ENCODE peak calls at places on chromosomes 4 and X, in eight cellular contexts. One of them, this sample, is unnamed.

GRCh38 chr4:156377036-156377700 is 423.5 kb upstream of the CTSO start:
- DNase-seq in BJ: no peak
- DNase-seq in foreskin fibroblast: peak
- DNase-seq in ureter: no peak
- DNase-seq in EL: peak
- DNase-seq in NCI-H2081: no peak
- DNase-seq in GM13976: no peak
- DNase-seq in kidney tubule cell: peak
- DNase-seq in this sample: peak

GRCh38 chrX:140764401-140764919 is 54.9 kb downstream of the LINC00632 start:
- DNase-seq in NCI-H2081: no peak
- DNase-seq in EL: peak
- DNase-seq in kidney tubule cell: peak
- DNase-seq in BJ: no peak
- DNase-seq in foreskin fibroblast: peak
- DNase-seq in ureter: no peak
- DNase-seq in GM13976: no peak
- DNase-seq in this sample: peak

GRCh38 chrX:118807151-118808017 is 16.2 kb upstream of the ZCCHC12 start:
- DNase-seq in GM13976: peak
- DNase-seq in foreskin fibroblast: peak
- DNase-seq in BJ: no peak
- DNase-seq in ureter: no peak
- DNase-seq in NCI-H2081: peak
- DNase-seq in EL: peak
- DNase-seq in kidney tubule cell: peak
- DNase-seq in this sample: peak

GRCh38 chrX:21940356-21940829 is at the start of gene SMS:
- DNase-seq in NCI-H2081: peak
- DNase-seq in BJ: no peak
- DNase-seq in EL: peak
- DNase-seq in ureter: peak
- DNase-seq in kidney tubule cell: peak
- DNase-seq in foreskin fibroblast: peak
- DNase-seq in GM13976: peak
- DNase-seq in this sample: peak

GRCh38 chr4:169416997-169417396 is 146.2 kb upstream of the SH3RF1 start:
- DNase-seq in kidney tubule cell: no peak
- DNase-seq in EL: no peak
- DNase-seq in GM13976: no peak
- DNase-seq in foreskin fibroblast: no peak
- DNase-seq in NCI-H2081: peak
- DNase-seq in BJ: no peak
- DNase-seq in ureter: no peak
- DNase-seq in this sample: no peak

GRCh38 chrX:73468376-73468775 is 21.5 kb downstream of the CDX4 start:
- DNase-seq in GM13976: no peak
- DNase-seq in kidney tubule cell: no peak
- DNase-seq in BJ: no peak
- DNase-seq in foreskin fibroblast: no peak
- DNase-seq in NCI-H2081: no peak
- DNase-seq in ureter: no peak
- DNase-seq in EL: no peak
- DNase-seq in this sample: no peak

GRCh38 chr4:176668324-176668723 is 124.4 kb downstream of the VEGFC start:
- DNase-seq in NCI-H2081: no peak
- DNase-seq in EL: no peak
- DNase-seq in foreskin fibroblast: no peak
- DNase-seq in BJ: no peak
- DNase-seq in ureter: no peak
- DNase-seq in kidney tubule cell: no peak
- DNase-seq in GM13976: no peak
- DNase-seq in this sample: no peak

GRCh38 chr4:7217453-7218310 is 25.3 kb downstream of the SORCS2 start:
- DNase-seq in foreskin fibroblast: no peak
- DNase-seq in GM13976: no peak
- DNase-seq in EL: no peak
- DNase-seq in BJ: no peak
- DNase-seq in kidney tubule cell: no peak
- DNase-seq in NCI-H2081: no peak
- DNase-seq in ureter: no peak
- DNase-seq in this sample: peak

GRCh38 chr4:27217261-27217769 is 356.7 kb downstream of the STIM2 start:
- DNase-seq in ureter: no peak
- DNase-seq in kidney tubule cell: peak
- DNase-seq in BJ: peak
- DNase-seq in GM13976: no peak
- DNase-seq in foreskin fibroblast: peak
- DNase-seq in NCI-H2081: no peak
- DNase-seq in EL: peak
- DNase-seq in this sample: no peak

GRCh38 chr4:27094224-27094623 is 233.6 kb downstream of the STIM2 start:
- DNase-seq in BJ: no peak
- DNase-seq in EL: no peak
- DNase-seq in NCI-H2081: no peak
- DNase-seq in GM13976: no peak
- DNase-seq in foreskin fibroblast: no peak
- DNase-seq in ureter: no peak
- DNase-seq in kidney tubule cell: no peak
- DNase-seq in this sample: no peak

GRCh38 chr4:87732033-87732770 is 67.2 kb upstream of the IBSP start:
- DNase-seq in ureter: no peak
- DNase-seq in GM13976: no peak
- DNase-seq in EL: peak
- DNase-seq in foreskin fibroblast: no peak
- DNase-seq in kidney tubule cell: no peak
- DNase-seq in NCI-H2081: no peak
- DNase-seq in BJ: no peak
- DNase-seq in this sample: peak

GRCh38 chr4:174674305-174674840 is 152.1 kb upstream of the HPGD start:
- DNase-seq in BJ: no peak
- DNase-seq in ureter: no peak
- DNase-seq in GM13976: no peak
- DNase-seq in EL: no peak
- DNase-seq in NCI-H2081: no peak
- DNase-seq in kidney tubule cell: peak
- DNase-seq in foreskin fibroblast: no peak
- DNase-seq in this sample: no peak

GRCh38 chr4:90238141-90238540 is 110.9 kb downstream of the CCSER1 start:
- DNase-seq in ureter: no peak
- DNase-seq in NCI-H2081: no peak
- DNase-seq in kidney tubule cell: no peak
- DNase-seq in foreskin fibroblast: no peak
- DNase-seq in GM13976: no peak
- DNase-seq in EL: no peak
- DNase-seq in BJ: no peak
- DNase-seq in this sample: no peak

GRCh38 chrX:104137496-104137895 is 19.3 kb downstream of the SLC25A53 start:
- DNase-seq in EL: peak
- DNase-seq in ureter: no peak
- DNase-seq in GM13976: no peak
- DNase-seq in NCI-H2081: no peak
- DNase-seq in foreskin fibroblast: no peak
- DNase-seq in kidney tubule cell: no peak
- DNase-seq in BJ: no peak
- DNase-seq in this sample: no peak

GRCh38 chr4:25759101-25759500 is 103.5 kb downstream of the SLC34A2 start:
- DNase-seq in NCI-H2081: no peak
- DNase-seq in kidney tubule cell: no peak
- DNase-seq in foreskin fibroblast: no peak
- DNase-seq in EL: no peak
- DNase-seq in ureter: no peak
- DNase-seq in BJ: no peak
- DNase-seq in GM13976: no peak
- DNase-seq in this sample: no peak